ENCODE peak calls at places on chromosome 22, in four cellular contexts. One of them, this sample, is unnamed.

GRCh38 chr22:25564979-25565677 is 653 bp downstream of the GRK3 start:
- DNase-seq in A549: peak
- DNase-seq in endothelial cell of umbilical vein: peak
- DNase-seq in GM12878: no peak
- DNase-seq in this sample: peak

GRCh38 chr22:26718905-26719304 is 61.5 kb downstream of the MIAT start:
- DNase-seq in endothelial cell of umbilical vein: peak
- DNase-seq in A549: peak
- DNase-seq in GM12878: no peak
- DNase-seq in this sample: no peak

GRCh38 chr22:23075050-23075449 is 4.7 kb downstream of the GNAZ start:
- DNase-seq in GM12878: no peak
- DNase-seq in A549: no peak
- DNase-seq in endothelial cell of umbilical vein: no peak
- DNase-seq in this sample: no peak

GRCh38 chr22:35627267-35628041 is 10.3 kb upstream of the MB start:
- DNase-seq in A549: peak
- DNase-seq in GM12878: no peak
- DNase-seq in endothelial cell of umbilical vein: peak
- DNase-seq in this sample: peak

GRCh38 chr22:28799125-28799833 is 1.1 kb downstream of the XBP1 start:
- DNase-seq in endothelial cell of umbilical vein: peak
- DNase-seq in GM12878: no peak
- DNase-seq in A549: peak
- DNase-seq in this sample: peak

GRCh38 chr22:30777589-30777988 is 82.9 kb downstream of the OSBP2 start:
- DNase-seq in A549: no peak
- DNase-seq in endothelial cell of umbilical vein: no peak
- DNase-seq in GM12878: no peak
- DNase-seq in this sample: no peak

GRCh38 chr22:46137218-46137766 is 13.0 kb upstream of the PPARA start:
- DNase-seq in GM12878: no peak
- DNase-seq in A549: no peak
- DNase-seq in endothelial cell of umbilical vein: no peak
- DNase-seq in this sample: no peak

GRCh38 chr22:36220457-36220921 is 18.8 kb downstream of the APOL2 start:
- DNase-seq in GM12878: no peak
- DNase-seq in endothelial cell of umbilical vein: peak
- DNase-seq in A549: peak
- DNase-seq in this sample: no peak

GRCh38 chr22:27919943-27920755 is 1.1 kb upstream of the PITPNB start:
- DNase-seq in A549: peak
- DNase-seq in GM12878: no peak
- DNase-seq in endothelial cell of umbilical vein: peak
- DNase-seq in this sample: no peak

GRCh38 chr22:46122511-46122971 is 27.8 kb upstream of the PPARA start:
- DNase-seq in GM12878: no peak
- DNase-seq in A549: no peak
- DNase-seq in endothelial cell of umbilical vein: peak
- DNase-seq in this sample: peak

GRCh38 chr22:44074286-44074984 is 50.3 kb downstream of the PARVB start:
- DNase-seq in GM12878: no peak
- DNase-seq in A549: no peak
- DNase-seq in endothelial cell of umbilical vein: no peak
- DNase-seq in this sample: no peak

GRCh38 chr22:22556995-22557925 is 1.8 kb downstream of the PRAME start:
- DNase-seq in endothelial cell of umbilical vein: no peak
- DNase-seq in A549: peak
- DNase-seq in GM12878: no peak
- DNase-seq in this sample: no peak

GRCh38 chr22:39144101-39144815 is 8.2 kb downstream of the CBX7 start:
- DNase-seq in endothelial cell of umbilical vein: no peak
- DNase-seq in GM12878: peak
- DNase-seq in A549: no peak
- DNase-seq in this sample: peak

GRCh38 chr22:38728899-38729796 is 23.4 kb downstream of the GTPBP1 start:
- DNase-seq in GM12878: no peak
- DNase-seq in endothelial cell of umbilical vein: no peak
- DNase-seq in A549: no peak
- DNase-seq in this sample: no peak

GRCh38 chr22:31098633-31099110 is 8.7 kb downstream of the SELENOM start:
- DNase-seq in endothelial cell of umbilical vein: no peak
- DNase-seq in A549: no peak
- DNase-seq in GM12878: no peak
- DNase-seq in this sample: no peak

DNA sequence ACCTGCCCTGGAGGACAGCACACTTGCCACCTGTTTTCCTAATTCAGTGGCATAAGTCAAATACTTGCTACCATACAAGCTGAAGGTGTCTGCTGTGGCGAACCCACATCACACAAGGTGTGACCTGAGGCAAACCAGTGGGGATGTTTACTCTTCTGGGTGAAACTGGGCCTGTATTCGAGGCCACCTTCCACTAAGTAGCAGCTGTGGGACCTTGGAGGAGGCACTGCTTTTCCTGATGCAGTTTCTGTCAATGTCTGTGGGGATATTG is 927.4 kb downstream of the BRD1 start:
- DNase-seq in GM12878: no peak
- DNase-seq in A549: no peak
- DNase-seq in endothelial cell of umbilical vein: no peak
- DNase-seq in this sample: no peak
- TF ChIP-seq MYC in GM12878: no peak
- TF ChIP-seq MYC in A549: no peak
- TF ChIP-seq MYC in endothelial cell of umbilical vein: no peak
- TF ChIP-seq MYC in this sample: no peak

GRCh38 chr22:50522806-50523438 is 2.5 kb downstream of the SCO2 start:
- DNase-seq in GM12878: no peak
- DNase-seq in endothelial cell of umbilical vein: no peak
- DNase-seq in A549: no peak
- DNase-seq in this sample: no peak

GRCh38 chr22:50524664-50525103 is 714 bp downstream of the SCO2 start:
- DNase-seq in endothelial cell of umbilical vein: no peak
- DNase-seq in A549: no peak
- DNase-seq in GM12878: no peak
- DNase-seq in this sample: peak

GRCh38 chr22:50525104-50525958 is at the start of gene SCO2:
- DNase-seq in endothelial cell of umbilical vein: peak
- DNase-seq in GM12878: peak
- DNase-seq in A549: peak
- DNase-seq in this sample: peak

GRCh38 chr22:50523458-50523805 is 2.0 kb downstream of the SCO2 start:
- DNase-seq in endothelial cell of umbilical vein: no peak
- DNase-seq in A549: no peak
- DNase-seq in GM12878: no peak
- DNase-seq in this sample: no peak

DNA sequence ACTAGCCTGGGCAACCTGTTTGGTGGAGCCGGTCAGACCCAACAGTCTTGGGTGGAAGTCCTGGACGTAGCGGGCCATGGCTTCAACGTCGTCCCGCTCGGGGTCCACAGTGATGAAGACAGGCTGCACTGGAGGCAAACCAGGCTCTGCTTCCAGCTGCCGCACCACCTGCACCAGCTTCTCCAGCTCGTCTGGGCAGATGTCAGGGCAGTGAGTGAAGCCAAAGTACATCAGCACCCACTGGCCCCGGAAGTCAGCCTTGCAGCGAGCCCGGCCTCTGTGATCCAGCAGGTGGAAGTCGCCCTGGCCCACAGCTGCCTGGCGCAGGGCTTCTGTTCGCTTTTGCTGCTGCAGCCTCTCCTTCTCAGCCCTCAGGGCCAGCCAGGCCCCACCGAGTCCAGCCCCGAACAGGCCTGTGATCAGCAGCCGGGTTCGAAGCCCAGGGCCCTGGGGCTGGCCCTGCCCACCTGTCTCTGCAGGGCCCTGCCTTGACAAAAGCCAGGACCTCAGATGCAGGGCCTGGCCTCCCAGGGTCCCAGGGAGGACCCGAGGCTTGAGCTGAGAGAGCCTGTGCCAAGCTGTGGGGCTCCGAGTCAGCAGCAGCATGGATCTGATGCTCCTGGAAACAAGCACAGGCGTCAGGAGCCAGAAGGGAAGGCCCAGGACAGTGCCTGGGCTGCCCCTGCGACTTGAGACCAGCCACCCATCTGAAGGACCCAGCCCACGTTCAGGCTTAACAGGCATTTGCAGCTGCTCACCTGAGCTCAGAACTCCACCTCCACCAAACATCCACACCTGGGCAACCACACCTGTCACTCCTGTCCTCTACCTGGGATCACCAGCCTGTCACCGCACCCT is 1.4 kb downstream of the SCO2 start:
- DNase-seq in endothelial cell of umbilical vein: no peak
- DNase-seq in GM12878: no peak
- DNase-seq in A549: no peak
- DNase-seq in this sample: no peak
- TF ChIP-seq MYC in endothelial cell of umbilical vein: no peak
- TF ChIP-seq MYC in GM12878: no peak
- TF ChIP-seq MYC in A549: no peak
- TF ChIP-seq MYC in this sample: no peak

GRCh38 chr22:20574920-20575353 is 67.5 kb downstream of the MED15 start:
- DNase-seq in endothelial cell of umbilical vein: no peak
- DNase-seq in A549: no peak
- DNase-seq in GM12878: no peak
- DNase-seq in this sample: no peak

GRCh38 chr22:20572132-20572802 is 64.9 kb downstream of the MED15 start:
- DNase-seq in GM12878: no peak
- DNase-seq in A549: no peak
- DNase-seq in endothelial cell of umbilical vein: no peak
- DNase-seq in this sample: no peak

GRCh38 chr22:20573830-20574615 is 66.6 kb downstream of the MED15 start:
- DNase-seq in endothelial cell of umbilical vein: no peak
- DNase-seq in A549: no peak
- DNase-seq in GM12878: no peak
- DNase-seq in this sample: no peak

GRCh38 chr22:20571531-20572007 is 64.2 kb downstream of the MED15 start:
- DNase-seq in GM12878: no peak
- DNase-seq in endothelial cell of umbilical vein: peak
- DNase-seq in A549: peak
- DNase-seq in this sample: peak

GRCh38 chr22:20573176-20573829 is 65.9 kb downstream of the MED15 start:
- DNase-seq in A549: no peak
- DNase-seq in endothelial cell of umbilical vein: no peak
- DNase-seq in GM12878: no peak
- DNase-seq in this sample: no peak
- TF ChIP-seq MYC in A549: no peak
- TF ChIP-seq MYC in endothelial cell of umbilical vein: no peak
- TF ChIP-seq MYC in GM12878: no peak
- TF ChIP-seq MYC in this sample: no peak

DNA sequence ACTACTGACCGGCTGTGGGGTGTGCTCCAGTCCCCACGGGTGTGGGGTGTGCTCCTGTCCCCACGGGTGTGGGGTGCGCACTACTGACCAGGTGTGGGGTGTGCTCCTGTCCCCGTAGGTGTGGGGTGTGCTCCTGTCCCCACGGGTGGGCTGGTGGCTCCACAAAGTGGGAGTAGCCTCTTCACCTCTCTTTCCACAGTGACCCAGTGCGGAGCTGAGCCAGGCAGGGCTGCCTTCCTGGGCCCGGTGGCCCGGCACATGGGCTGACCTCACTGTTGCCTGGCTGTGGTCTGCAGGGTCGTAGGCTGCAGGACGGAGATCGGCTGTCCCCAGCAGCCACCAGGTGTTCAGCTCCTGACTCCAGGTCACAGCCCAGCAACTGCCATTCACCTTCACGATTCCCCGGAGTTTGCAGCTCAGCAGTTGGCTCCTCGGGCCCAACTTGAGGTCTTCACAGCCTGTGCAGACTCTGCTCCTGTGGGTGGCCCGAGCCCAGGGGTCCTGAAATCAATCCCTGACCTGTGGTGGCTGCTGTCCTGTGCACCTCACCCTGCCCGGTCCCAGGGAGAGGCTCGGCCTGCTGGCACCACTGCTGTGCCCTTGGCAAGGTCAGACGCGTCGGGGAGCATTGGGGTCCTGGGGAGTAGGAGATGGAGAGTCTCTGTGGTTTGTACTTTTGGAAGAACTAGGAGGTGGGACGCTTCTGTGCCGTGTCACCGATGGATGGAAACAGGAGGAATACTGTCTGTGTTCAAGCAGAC is 414.3 kb downstream of the TBC1D22A start:
- DNase-seq in A549: no peak
- DNase-seq in endothelial cell of umbilical vein: no peak
- DNase-seq in GM12878: no peak
- DNase-seq in this sample: no peak
- TF ChIP-seq MYC in A549: no peak
- TF ChIP-seq MYC in endothelial cell of umbilical vein: no peak
- TF ChIP-seq MYC in GM12878: no peak
- TF ChIP-seq MYC in this sample: no peak

GRCh38 chr22:41352058-41352457 is 29.7 kb upstream of the TEF start:
- DNase-seq in GM12878: no peak
- DNase-seq in endothelial cell of umbilical vein: no peak
- DNase-seq in A549: peak
- DNase-seq in this sample: no peak

GRCh38 chr22:41348964-41349484 is 32.7 kb upstream of the TEF start:
- DNase-seq in endothelial cell of umbilical vein: no peak
- DNase-seq in GM12878: no peak
- DNase-seq in A549: no peak
- DNase-seq in this sample: no peak

GRCh38 chr22:41347066-41347859 is 34.5 kb upstream of the TEF start:
- DNase-seq in A549: no peak
- DNase-seq in endothelial cell of umbilical vein: no peak
- DNase-seq in GM12878: no peak
- DNase-seq in this sample: no peak

GRCh38 chr22:41351011-41351410 is 30.7 kb upstream of the TEF start:
- DNase-seq in GM12878: no peak
- DNase-seq in endothelial cell of umbilical vein: no peak
- DNase-seq in A549: no peak
- DNase-seq in this sample: no peak

DNA sequence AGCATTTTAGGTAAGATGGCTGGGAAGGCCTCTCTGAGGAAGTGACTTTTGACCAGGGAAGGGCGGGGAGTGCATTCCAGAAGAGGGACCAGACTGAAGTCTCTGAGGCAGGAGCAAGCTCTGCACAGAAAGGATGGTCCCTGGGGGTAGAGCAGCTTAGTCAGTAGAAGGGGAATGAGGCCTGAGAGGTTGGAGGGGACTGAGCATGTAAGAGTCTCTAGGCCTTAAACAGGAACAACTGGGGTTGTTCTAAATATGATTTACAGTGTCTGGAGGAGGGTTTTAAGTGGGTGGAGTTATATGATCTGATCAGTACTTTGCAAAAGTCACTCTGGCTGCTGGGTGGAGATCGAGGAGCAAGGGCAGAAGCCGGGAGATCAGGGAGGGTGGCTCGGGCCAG is 31.7 kb upstream of the TEF start:
- DNase-seq in A549: no peak
- DNase-seq in GM12878: no peak
- DNase-seq in endothelial cell of umbilical vein: no peak
- DNase-seq in this sample: no peak
- TF ChIP-seq MYC in A549: no peak
- TF ChIP-seq MYC in GM12878: no peak
- TF ChIP-seq MYC in endothelial cell of umbilical vein: no peak
- TF ChIP-seq MYC in this sample: no peak